ENCODE peak calls at places on chromosome 22, in nine cellular contexts. K is heart left ventricle, N is A549, T is transverse colon, C is ovary, P is NB4, I is HCT116, Y is endothelial cell of umbilical vein, J is GM12878. R is an unnamed sample.

GRCh38 chr22:30609260-30610185 is 2.5 kb downstream of the TCN2 start:
- DNase-seq in K (peak), N (peak), T (peak), C (peak), P (peak), I (no peak), Y (peak), J (peak), R (peak)

GRCh38 chr22:29167032-29167911 is 38.4 kb upstream of the EMID1 start:
- DNase-seq in K (no peak), N (no peak), T (no peak), C (no peak), P (peak), I (no peak), Y (no peak), J (peak), R (no peak)

GRCh38 chr22:42162728-42163489 is 32.3 kb upstream of the CYP2D6 start:
- DNase-seq in K (no peak), N (no peak), T (no peak), C (no peak), P (no peak), I (no peak), Y (no peak), J (no peak), R (no peak)

GRCh38 chr22:17106785-17107546 is 14.2 kb downstream of the TMEM121B start:
- DNase-seq in K (peak), N (no peak), T (no peak), C (no peak), P (peak), I (no peak), Y (no peak), J (no peak), R (no peak)

GRCh38 chr22:17954860-17955587 is 69.3 kb downstream of the MICAL3 start:
- DNase-seq in K (no peak), N (no peak), T (no peak), C (peak), P (no peak), I (no peak), Y (no peak), J (no peak), R (no peak)

GRCh38 chr22:37566903-37567798 is 6.9 kb downstream of the CDC42EP1 start:
- DNase-seq in K (peak), N (peak), T (peak), C (peak), P (peak), I (peak), Y (peak), J (peak), R (no peak)

GRCh38 chr22:25120093-25120561 is 79.5 kb upstream of the CRYBB3 start:
- DNase-seq in K (peak), N (peak), T (peak), C (no peak), P (no peak), I (peak), Y (peak), J (no peak), R (peak)

GRCh38 chr22:23485490-23485889 is 94.6 kb downstream of the IGLL1 start:
- DNase-seq in K (no peak), N (no peak), T (no peak), C (no peak), P (no peak), I (no peak), Y (no peak), J (no peak), R (no peak)

GRCh38 chr22:22110548-22111266 is 128.1 kb upstream of the TOP3B start:
- DNase-seq in K (peak), N (peak), T (peak), C (no peak), P (peak), I (peak), Y (peak), J (peak), R (peak)

GRCh38 chr22:30948930-30949342 is 19.6 kb downstream of the MORC2 start:
- DNase-seq in K (no peak), N (peak), T (no peak), C (no peak), P (no peak), I (no peak), Y (no peak), J (no peak), R (no peak)

GRCh38 chr22:39254789-39255298 is 10.1 kb upstream of the PDGFB start:
- DNase-seq in K (peak), N (peak), T (no peak), C (no peak), P (peak), I (no peak), Y (peak), J (peak), R (peak)

GRCh38 chr22:39148727-39149535 is 3.5 kb downstream of the CBX7 start:
- DNase-seq in K (peak), N (no peak), T (peak), C (peak), P (peak), I (no peak), Y (peak), J (peak), R (no peak)

GRCh38 chr22:38411016-38411415 is 44.0 kb downstream of the KCNJ4 start:
- DNase-seq in K (no peak), N (no peak), T (no peak), C (no peak), P (no peak), I (no peak), Y (no peak), J (no peak), R (no peak)

GRCh38 chr22:33326540-33327295 is 268.5 kb upstream of the SYN3 start:
- DNase-seq in K (no peak), N (no peak), T (no peak), C (no peak), P (no peak), I (no peak), Y (no peak), J (no peak), R (no peak)

GRCh38 chr22:21020802-21021429 is 6.0 kb downstream of the P2RX6 start:
- DNase-seq in K (no peak), N (no peak), T (no peak), C (no peak), P (peak), I (no peak), Y (no peak), J (no peak), R (no peak)

GRCh38 chr22:41636467-41636866 is 15.4 kb downstream of the XRCC6 start:
- DNase-seq in K (peak), N (peak), T (no peak), C (no peak), P (no peak), I (no peak), Y (no peak), J (no peak), R (no peak)

GRCh38 chr22:20858615-20859416 is at the start of the genes PI4KA and SNAP29:
- DNase-seq in K (peak), N (peak), T (peak), C (peak), P (peak), I (peak), Y (peak), J (peak), R (peak)

GRCh38 chr22:22817468-22818201 is 70.0 kb upstream of the IGLL5 start:
- DNase-seq in K (no peak), N (no peak), T (no peak), C (no peak), P (no peak), I (no peak), Y (no peak), J (no peak), R (no peak)

GRCh38 chr22:29195118-29195963 is 10.4 kb upstream of the EMID1 start:
- DNase-seq in K (no peak), N (no peak), T (no peak), C (no peak), P (peak), I (no peak), Y (no peak), J (no peak), R (no peak)

GRCh38 chr22:33866521-33866920 is 53.8 kb downstream of the LARGE1 start:
- DNase-seq in K (no peak), N (no peak), T (no peak), C (no peak), P (no peak), I (no peak), Y (no peak), J (no peak), R (no peak)

GRCh38 chr22:47604563-47604962 is 842.1 kb downstream of the TBC1D22A start:
- DNase-seq in K (no peak), N (no peak), T (no peak), C (no peak), P (no peak), I (no peak), Y (no peak), J (no peak), R (no peak)

GRCh38 chr22:37850801-37851200 is 1.6 kb downstream of the EIF3L start:
- DNase-seq in K (no peak), N (no peak), T (no peak), C (no peak), P (no peak), I (no peak), Y (no peak), J (no peak), R (no peak)

GRCh38 chr22:39952347-39952746 is 7.8 kb upstream of the TMA7B start:
- DNase-seq in K (no peak), N (no peak), T (no peak), C (no peak), P (no peak), I (no peak), Y (no peak), J (no peak), R (no peak)

GRCh38 chr22:24695958-24696511 is 78.5 kb downstream of the PIWIL3 start:
- DNase-seq in K (peak), N (no peak), T (no peak), C (no peak), P (peak), I (no peak), Y (no peak), J (no peak), R (no peak)

GRCh38 chr22:40247976-40248375 is 70.3 kb downstream of the TNRC6B start:
- DNase-seq in K (no peak), N (no peak), T (peak), C (no peak), P (no peak), I (no peak), Y (no peak), J (no peak), R (no peak)

GRCh38 chr22:23020659-23021293 is 49.5 kb upstream of the GNAZ start:
- DNase-seq in K (no peak), N (no peak), T (no peak), C (no peak), P (no peak), I (no peak), Y (no peak), J (no peak), R (no peak)

GRCh38 chr22:32199961-32200360 is 4.9 kb downstream of the RFPL2 start:
- DNase-seq in K (no peak), N (no peak), T (no peak), C (no peak), P (no peak), I (no peak), Y (no peak), J (no peak), R (no peak)

GRCh38 chr22:39414886-39415285 is 15.3 kb downstream of the TAB1 start:
- DNase-seq in K (peak), N (no peak), T (no peak), C (no peak), P (no peak), I (no peak), Y (no peak), J (no peak), R (no peak)

GRCh38 chr22:38965614-38966378 is 8.4 kb downstream of the APOBEC3A start:
- DNase-seq in K (no peak), N (no peak), T (no peak), C (no peak), P (no peak), I (no peak), Y (no peak), J (no peak), R (no peak)

GRCh38 chr22:17874231-17874630 is 100.0 kb upstream of the BID start:
- DNase-seq in K (no peak), N (no peak), T (no peak), C (no peak), P (no peak), I (no peak), Y (no peak), J (no peak), R (no peak)

DNA sequence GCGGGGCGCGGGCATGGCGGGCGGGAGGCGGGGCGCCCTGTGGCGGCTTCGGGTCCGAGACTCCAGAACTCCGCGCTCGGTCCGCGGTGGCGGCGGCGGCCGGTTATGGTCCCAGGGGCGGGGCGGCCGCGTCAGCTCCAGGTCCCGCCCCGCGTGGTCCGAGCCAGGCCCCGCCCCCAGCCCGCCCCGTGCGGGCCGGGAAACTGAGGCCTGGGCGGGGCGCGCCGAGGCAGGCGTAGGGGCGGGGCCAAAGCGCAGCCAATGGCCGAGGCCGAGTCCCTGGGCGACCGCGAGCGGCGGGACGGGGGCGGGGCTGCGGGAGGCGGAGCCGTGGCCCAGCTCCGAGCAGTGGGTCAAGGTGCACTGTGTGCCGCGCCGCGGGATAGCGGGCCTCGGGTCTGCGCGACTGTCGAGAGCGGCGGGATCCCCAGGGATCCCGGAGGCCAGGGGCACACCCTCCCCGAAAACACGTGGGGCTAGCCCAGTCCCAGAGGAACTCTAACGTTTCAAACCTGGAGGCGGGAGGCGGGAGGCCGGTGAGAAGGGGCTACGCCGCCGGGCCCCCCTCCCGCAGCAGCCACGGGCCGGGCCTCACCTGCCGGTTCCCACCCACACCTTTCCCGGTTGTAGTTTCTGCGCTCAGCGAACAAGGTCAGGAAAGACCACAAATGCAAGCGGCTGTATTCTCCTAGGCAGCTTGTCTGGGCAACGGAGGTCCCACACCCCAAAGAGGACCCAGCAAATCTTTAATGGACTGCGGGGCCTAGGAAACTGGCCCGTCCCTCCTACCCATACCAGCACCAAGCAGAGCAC is at the start of gene SLC25A1:
- DNase-seq in K (peak), N (peak), T (peak), C (peak), P (peak), I (peak), Y (peak), J (peak), R (peak)
- TF ChIP-seq POLR2A in K (no peak), N (peak), T (peak), C (peak), P (no peak), I (peak), Y (peak), J (peak), R (peak)

DNA sequence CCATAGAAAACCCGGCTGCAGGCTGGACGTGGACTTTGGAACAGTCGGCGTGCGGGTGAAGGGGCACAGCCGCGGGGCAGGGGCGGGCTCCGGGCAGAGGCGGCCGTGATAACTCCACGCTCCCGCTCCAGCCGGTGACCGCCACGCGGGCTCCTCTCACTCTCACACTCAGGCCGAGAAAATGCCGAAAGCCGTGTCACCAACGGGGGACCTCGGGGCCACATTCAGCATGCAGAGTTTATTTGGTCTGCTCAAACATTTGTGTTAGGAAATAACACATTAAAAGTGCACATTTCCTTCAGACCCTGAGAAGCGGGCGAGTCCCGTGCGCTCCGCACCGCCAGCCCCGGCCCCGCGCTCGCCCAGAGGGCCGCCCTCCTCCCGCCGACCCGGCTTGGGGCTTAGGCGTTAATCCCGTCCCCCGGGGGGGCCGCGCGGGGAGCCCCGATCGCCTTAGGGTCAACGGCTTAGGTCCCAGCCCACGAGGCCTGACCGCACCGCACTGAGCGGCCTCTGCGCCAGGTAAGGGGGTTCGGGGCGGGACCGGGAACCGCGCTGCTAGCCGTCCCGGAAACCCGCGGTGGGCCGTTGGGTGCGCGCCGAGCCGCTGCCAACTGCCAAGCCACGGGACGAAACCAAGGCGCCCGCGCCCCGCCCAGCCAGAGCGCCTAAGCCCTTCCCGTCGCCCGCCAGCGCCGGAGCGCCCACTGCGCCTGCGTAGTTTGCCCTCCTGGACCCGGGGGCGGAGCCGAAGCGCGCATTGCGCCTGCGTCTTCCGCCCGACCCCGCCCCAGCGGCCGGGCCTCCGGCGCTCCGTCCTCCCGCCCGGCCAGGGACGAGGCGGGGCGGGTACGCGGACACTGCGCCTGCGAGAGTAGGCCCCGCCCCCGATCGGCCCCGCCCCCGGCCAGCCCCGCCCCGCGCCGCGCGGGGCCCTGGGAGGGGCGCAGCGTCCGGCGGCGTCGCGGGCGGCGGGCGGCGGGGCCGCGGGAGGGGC is at the start of gene ZBED4:
- DNase-seq in K (peak), N (peak), T (peak), C (peak), P (peak), I (peak), Y (peak), J (peak), R (peak)
- TF ChIP-seq POLR2A in K (peak), N (peak), T (peak), C (peak), P (peak), I (peak), Y (peak), J (peak), R (peak)

DNA sequence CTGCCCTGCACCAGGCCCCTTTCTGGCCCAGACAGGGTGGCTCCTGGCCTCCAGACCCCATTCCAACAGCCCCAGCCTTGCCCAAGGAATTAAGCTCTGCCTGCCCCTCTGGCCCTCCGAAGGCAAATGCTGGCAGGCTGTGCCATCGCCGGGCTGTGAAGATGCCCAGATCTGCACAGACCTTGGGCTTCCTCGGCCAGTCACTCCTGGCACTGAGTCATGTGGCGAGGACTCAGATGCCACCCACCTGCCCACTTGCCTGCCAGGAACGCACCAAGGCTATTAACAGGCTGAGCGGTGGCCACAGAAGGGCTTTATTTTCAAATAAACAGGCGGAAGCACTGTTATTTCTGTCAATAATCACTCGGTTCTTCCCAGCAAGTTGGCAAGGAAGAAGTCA is 50.3 kb upstream of the TTLL12 start:
- DNase-seq in K (no peak), N (no peak), T (no peak), C (no peak), P (no peak), I (no peak), Y (no peak), J (no peak), R (no peak)
- TF ChIP-seq POLR2A in K (no peak), N (no peak), T (no peak), C (no peak), P (no peak), I (no peak), Y (no peak), J (no peak), R (no peak)

DNA sequence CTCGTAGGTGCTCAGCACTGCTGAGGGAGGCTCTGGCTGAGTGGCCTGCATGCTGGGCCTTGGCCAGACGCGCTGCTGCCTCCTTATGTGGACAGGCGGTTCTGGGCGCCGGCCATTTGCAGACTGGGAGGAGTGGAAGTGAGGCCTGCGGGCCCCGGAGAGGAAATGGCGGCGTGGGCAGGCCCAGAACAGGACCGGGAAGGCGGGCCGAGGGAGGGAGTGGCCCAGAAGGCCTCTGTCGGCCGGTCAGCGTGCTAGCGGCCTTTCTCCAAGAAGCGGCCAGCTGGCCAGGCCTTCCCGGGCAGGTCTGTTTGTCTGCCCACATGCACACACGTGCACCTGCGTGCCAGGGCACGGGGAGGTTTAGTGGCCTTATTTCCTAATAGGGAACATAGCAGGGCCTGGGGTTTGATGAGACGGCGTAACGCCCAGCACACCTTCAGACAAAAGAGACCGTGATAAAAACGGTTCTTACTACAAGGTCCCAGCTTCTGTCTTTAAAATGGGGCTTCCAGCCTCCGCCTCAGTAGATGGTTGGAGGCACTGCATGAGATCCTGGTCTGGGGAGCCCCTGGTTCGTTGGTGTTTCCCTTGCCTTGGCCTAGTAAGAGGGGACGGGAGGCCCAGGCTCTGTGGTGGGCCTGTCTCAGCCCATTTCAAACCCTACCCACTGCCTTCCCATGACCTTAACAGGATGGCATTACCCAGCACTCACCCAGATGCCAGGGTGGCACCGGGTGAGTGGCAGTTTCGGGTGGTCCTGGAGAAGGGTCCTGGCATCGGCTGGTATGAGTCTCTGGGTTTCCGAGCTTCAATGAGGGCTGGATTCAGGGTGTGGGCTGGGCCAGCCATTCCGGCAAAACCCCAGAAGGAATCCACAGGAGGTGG is 65.1 kb upstream of the PPARA start:
- DNase-seq in K (peak), N (peak), T (peak), C (peak), P (no peak), I (no peak), Y (peak), J (no peak), R (no peak)
- TF ChIP-seq POLR2A in K (no peak), N (no peak), T (no peak), C (peak), P (no peak), I (no peak), Y (peak), J (no peak), R (peak)

R was measured in H54.